ENCODE peak calls at places on chromosomes 13 and 19, in ten cellular contexts. D is endothelial cell of umbilical vein; G is AG10803; Z is activated CD4-positive, alpha-beta T cell treated with anti-CD3 and anti-CD28 coated beads, Interleukin-2, amount 10 ng/mL, durations not matched to agents 7 days and 5 days; K is tibial artery; U is skeletal muscle cell; C is stimulated activated CD8-positive, alpha-beta memory T cell treated with anti-CD3 and anti-CD28 coated beads, Interleukin-2, amount 100 ng/mL, for 1 hour; W is activated T-cell treated with anti-CD3 and anti-CD28 coated beads, Interleukin-2, amount 50 U/mL, for 48 hours; Y is EH; O is AG09309. Q is an unnamed sample.

GRCh38 chr19:38323276-38323675 is 3.6 kb downstream of the KCNK6 start:
- DNase-seq in Y (no peak), G (no peak), W (no peak), C (no peak), K (no peak), U (no peak), Z (no peak), O (no peak), D (no peak), Q (no peak)

GRCh38 chr13:30690282-30691188 is 44.8 kb upstream of the ALOX5AP start:
- DNase-seq in Y (peak), G (peak), C (no peak), O (peak), W (no peak), U (peak), D (no peak), K (peak), Z (peak), Q (peak)

GRCh38 chr13:110887242-110887954 is 27.5 kb downstream of the ANKRD10 start:
- DNase-seq in O (no peak), K (no peak), Z (no peak), C (no peak), U (no peak), W (no peak), D (no peak), Y (no peak), G (no peak), Q (peak)

GRCh38 chr19:48872884-48873475 is 759 bp downstream of the PPP1R15A start:
- DNase-seq in K (peak), W (peak), O (peak), Z (peak), U (peak), C (peak), Y (peak), D (peak), G (peak), Q (peak)

GRCh38 chr13:51192348-51192747 is 29.9 kb upstream of the FAM124A start:
- DNase-seq in D (peak), U (no peak), C (no peak), G (no peak), K (no peak), W (no peak), O (no peak), Z (no peak), Y (no peak), Q (no peak)

GRCh38 chr19:34475975-34476594 is 5.5 kb upstream of the WTIP start:
- DNase-seq in U (no peak), D (no peak), G (no peak), C (no peak), Z (no peak), W (no peak), Y (no peak), O (no peak), K (no peak), Q (peak)

GRCh38 chr19:5865772-5866171 is 4.6 kb downstream of the FUT5 start:
- DNase-seq in O (no peak), U (no peak), D (no peak), K (no peak), C (no peak), W (no peak), Z (no peak), Y (no peak), G (no peak), Q (no peak)

GRCh38 chr13:85166891-85167290 is 632.3 kb downstream of the SLITRK6 start:
- DNase-seq in Z (no peak), D (no peak), U (no peak), W (no peak), G (no peak), C (no peak), Y (no peak), O (no peak), K (no peak), Q (no peak)

GRCh38 chr13:68888832-68889231 is 1218.8 kb upstream of the ATXN8OS start:
- DNase-seq in D (no peak), K (no peak), Z (no peak), Y (no peak), C (no peak), W (no peak), G (no peak), U (no peak), O (no peak), Q (no peak)

GRCh38 chr13:54210397-54211050 is 1181.9 kb downstream of the OLFM4 start:
- DNase-seq in G (no peak), O (no peak), Z (no peak), W (no peak), U (no peak), Y (no peak), C (no peak), K (no peak), D (no peak), Q (no peak)

GRCh38 chr19:39327990-39328705 is 7.5 kb upstream of the LRFN1 start:
- DNase-seq in O (peak), W (peak), U (no peak), G (peak), Y (peak), Z (peak), C (peak), K (peak), D (peak), Q (peak)

GRCh38 chr19:40960062-40960685 is 30.9 kb upstream of the CYP2B6 start:
- DNase-seq in D (no peak), G (no peak), Z (no peak), K (no peak), Y (no peak), W (no peak), U (no peak), C (no peak), O (no peak), Q (no peak)

GRCh38 chr13:60351326-60351725 is 45.7 kb upstream of the TDRD3 start:
- DNase-seq in O (peak), Z (no peak), G (peak), U (peak), W (no peak), K (no peak), Y (peak), D (peak), C (no peak), Q (peak)

GRCh38 chr19:51168571-51169282 is 26.6 kb downstream of the SIGLEC7 start:
- DNase-seq in W (no peak), C (no peak), O (no peak), D (no peak), K (no peak), U (no peak), G (no peak), Y (no peak), Z (no peak), Q (no peak)

GRCh38 chr13:98798849-98799645 is 46.6 kb upstream of the SLC15A1 start:
- DNase-seq in C (no peak), K (no peak), Y (peak), O (peak), Z (no peak), G (peak), U (peak), D (no peak), W (no peak), Q (peak)

GRCh38 chr19:1214862-1215731 is 9.5 kb downstream of the STK11 start:
- DNase-seq in W (no peak), O (no peak), Z (no peak), Y (peak), U (no peak), G (no peak), K (peak), D (no peak), C (no peak), Q (no peak)

GRCh38 chr13:109795021-109795420 is 8.6 kb upstream of the IRS2 start:
- DNase-seq in D (no peak), G (no peak), Z (no peak), W (no peak), O (no peak), K (no peak), Y (no peak), U (no peak), C (no peak), Q (no peak)

GRCh38 chr19:28023064-28023463 is 1189.9 kb downstream of the UQCRFS1 start:
- DNase-seq in D (no peak), O (no peak), K (no peak), W (no peak), G (peak), U (no peak), Y (no peak), C (no peak), Z (no peak), Q (no peak)

GRCh38 chr19:33350538-33351309 is 22.8 kb upstream of the CEBPG start:
- DNase-seq in U (peak), G (peak), Z (no peak), D (no peak), C (no peak), W (no peak), K (peak), O (peak), Y (peak), Q (peak)

GRCh38 chr19:4044927-4045557 is 21.7 kb downstream of the ZBTB7A start:
- DNase-seq in G (no peak), Z (no peak), C (no peak), D (no peak), Y (no peak), U (no peak), K (no peak), W (no peak), O (no peak), Q (no peak)

GRCh38 chr13:51093574-51093973 is 17.5 kb downstream of the C13orf42 start:
- DNase-seq in U (no peak), K (no peak), Z (no peak), O (no peak), D (no peak), G (no peak), C (no peak), W (no peak), Y (no peak), Q (no peak)

Q was measured in IMR-90.